ENCODE peak calls at places on chromosomes 2 and 18, in six cellular contexts. B, H, L, M, R and T are unnamed samples.
A peak's percentile ranks its signal among the peaks of the same experiment; 100 is the strongest.

GRCh38 chr18:37847544-37847943 is 281.9 kb upstream of the CELF4 start:
- DNase-seq in M (no peak), L (no peak), B (no peak), H (no peak), R (no peak), T (no peak)

GRCh38 chr2:25714740-25715139 is 41.4 kb upstream of the DTNB start:
- DNase-seq in B (no peak), L (no peak), R (no peak), H (peak; percentile 14), M (peak; percentile 20), T (no peak)

GRCh38 chr2:8277921-8278571 is 403.8 kb upstream of the ID2 start:
- DNase-seq in R (no peak), L (no peak), M (no peak), B (no peak), H (no peak), T (no peak)

GRCh38 chr2:3288455-3289163 is 89.0 kb downstream of the EIPR1 start:
- DNase-seq in L (peak; percentile 77), R (no peak), B (no peak), M (no peak), H (no peak), T (no peak)

GRCh38 chr18:78605255-78605654 is 374.4 kb upstream of the SALL3 start:
- DNase-seq in L (no peak), H (no peak), M (no peak), B (no peak), R (no peak), T (no peak)

GRCh38 chr2:52794611-52795010 is 973.0 kb upstream of the CHAC2 start:
- DNase-seq in M (no peak), R (no peak), H (no peak), L (no peak), B (no peak), T (no peak)

GRCh38 chr18:32019251-32019943 is 772 bp downstream of the RNF125 start:
- DNase-seq in M (peak; percentile 29), H (peak; percentile 21), L (no peak), B (peak; percentile 58), R (peak; percentile 60), T (no peak)

GRCh38 chr2:42754021-42754775 is 9.7 kb downstream of the OXER1 start:
- DNase-seq in B (peak; percentile 38), M (no peak), R (peak; percentile 59), L (peak; percentile 72), H (no peak), T (no peak)

GRCh38 chr2:157338013-157338412 is 12.4 kb upstream of the ERMN start:
- DNase-seq in R (no peak), M (no peak), L (no peak), H (no peak), B (no peak), T (no peak)

GRCh38 chr2:157334797-157335196 is 9.2 kb upstream of the ERMN start:
- DNase-seq in R (no peak), B (no peak), H (no peak), M (no peak), L (no peak), T (no peak)

GRCh38 chr2:157334335-157334734 is 8.7 kb upstream of the ERMN start:
- DNase-seq in B (no peak), H (no peak), L (no peak), M (no peak), R (no peak), T (no peak)

GRCh38 chr2:157333304-157334047 is 7.9 kb upstream of the ERMN start:
- DNase-seq in R (no peak), L (no peak), B (no peak), M (no peak), H (no peak), T (no peak)

GRCh38 chr2:157336137-157336721 is 10.6 kb upstream of the ERMN start:
- DNase-seq in L (peak; percentile 57), H (peak; percentile 57), M (peak; percentile 68), R (peak; percentile 29), B (peak; percentile 22), T (peak; percentile 6)
- TF ChIP-seq CTCF in L (peak; percentile 46), H (peak; percentile 74), M (peak; percentile 65), R (peak; percentile 49), B (peak; percentile 79), T (peak; percentile 67)

GRCh38 chr2:37573818-37574388 is 97.5 kb downstream of the CDC42EP3 start:
- DNase-seq in R (no peak), B (no peak), H (peak; percentile 45), M (peak; percentile 58), L (no peak), T (no peak)

GRCh38 chr2:37573406-37573805 is 98.0 kb downstream of the CDC42EP3 start:
- DNase-seq in R (no peak), B (peak; percentile 70), M (peak; percentile 73), L (no peak), H (peak; percentile 31), T (no peak)

GRCh38 chr2:37576831-37577230 is 94.6 kb downstream of the CDC42EP3 start:
- DNase-seq in R (no peak), M (peak; percentile 63), H (peak; percentile 62), L (no peak), B (peak; percentile 57), T (no peak)

GRCh38 chr2:37579314-37579713 is 92.1 kb downstream of the CDC42EP3 start:
- DNase-seq in L (no peak), R (no peak), H (no peak), B (no peak), M (no peak), T (no peak)

GRCh38 chr2:37575780-37576179 is 95.7 kb downstream of the CDC42EP3 start:
- DNase-seq in L (no peak), R (no peak), M (no peak), B (no peak), H (no peak), T (no peak)
- TF ChIP-seq CTCF in L (no peak), R (no peak), M (no peak), B (no peak), H (peak; percentile 12), T (no peak)

GRCh38 chr2:234745347-234745746 is 206.5 kb upstream of the SH3BP4 start:
- DNase-seq in R (no peak), M (no peak), H (no peak), L (no peak), B (no peak), T (no peak)
- TF ChIP-seq CTCF in R (no peak), M (no peak), H (peak; percentile 9), L (no peak), B (peak; percentile 8), T (no peak)

DNA sequence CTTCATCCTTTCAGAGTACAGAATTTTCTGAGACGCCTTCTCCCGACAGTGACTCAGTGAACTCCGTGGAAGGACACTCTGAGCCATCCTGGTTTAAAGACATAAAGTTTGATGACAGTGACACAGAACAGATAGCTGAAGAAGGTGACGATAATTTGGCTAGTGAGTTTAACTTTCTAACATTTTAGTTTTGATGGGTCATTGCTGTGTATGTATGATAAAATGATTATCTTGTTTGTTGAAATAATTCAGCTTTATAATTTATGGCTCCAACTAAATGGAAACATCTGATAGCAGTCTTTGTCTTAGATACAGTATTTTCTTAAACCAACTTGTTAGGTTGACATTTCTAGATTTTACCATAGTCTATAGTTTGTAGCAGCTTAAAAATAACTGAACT is 38.1 kb downstream of the PIKFYVE start:
- DNase-seq in H (no peak), M (no peak), R (no peak), L (no peak), B (no peak), T (no peak)
- TF ChIP-seq CTCF in H (no peak), M (no peak), R (no peak), L (no peak), B (no peak), T (no peak)

DNA sequence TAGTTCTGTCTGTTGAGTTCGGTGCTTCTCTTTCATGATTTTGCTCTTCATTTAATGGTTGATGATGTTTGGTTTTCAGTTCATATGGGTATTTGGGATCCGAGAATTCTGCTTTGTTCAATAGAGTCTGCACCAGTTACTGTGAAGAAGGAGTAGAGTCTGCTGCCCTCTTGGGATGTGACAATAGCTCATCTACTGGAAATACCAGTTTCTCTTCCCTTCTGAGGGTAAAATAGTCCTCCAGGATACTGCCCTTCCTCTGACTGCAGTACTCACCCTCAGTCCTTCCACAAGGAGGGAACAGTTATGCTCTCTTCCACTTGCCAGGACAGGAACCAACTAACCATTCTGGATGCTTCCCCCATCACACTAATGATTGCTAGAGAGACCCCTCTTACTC is 12.5 kb upstream of the TNFAIP6 start:
- DNase-seq in B (no peak), R (no peak), H (no peak), L (no peak), M (no peak), T (no peak)
- TF ChIP-seq CTCF in B (no peak), R (no peak), H (no peak), L (no peak), M (no peak), T (no peak)

DNA sequence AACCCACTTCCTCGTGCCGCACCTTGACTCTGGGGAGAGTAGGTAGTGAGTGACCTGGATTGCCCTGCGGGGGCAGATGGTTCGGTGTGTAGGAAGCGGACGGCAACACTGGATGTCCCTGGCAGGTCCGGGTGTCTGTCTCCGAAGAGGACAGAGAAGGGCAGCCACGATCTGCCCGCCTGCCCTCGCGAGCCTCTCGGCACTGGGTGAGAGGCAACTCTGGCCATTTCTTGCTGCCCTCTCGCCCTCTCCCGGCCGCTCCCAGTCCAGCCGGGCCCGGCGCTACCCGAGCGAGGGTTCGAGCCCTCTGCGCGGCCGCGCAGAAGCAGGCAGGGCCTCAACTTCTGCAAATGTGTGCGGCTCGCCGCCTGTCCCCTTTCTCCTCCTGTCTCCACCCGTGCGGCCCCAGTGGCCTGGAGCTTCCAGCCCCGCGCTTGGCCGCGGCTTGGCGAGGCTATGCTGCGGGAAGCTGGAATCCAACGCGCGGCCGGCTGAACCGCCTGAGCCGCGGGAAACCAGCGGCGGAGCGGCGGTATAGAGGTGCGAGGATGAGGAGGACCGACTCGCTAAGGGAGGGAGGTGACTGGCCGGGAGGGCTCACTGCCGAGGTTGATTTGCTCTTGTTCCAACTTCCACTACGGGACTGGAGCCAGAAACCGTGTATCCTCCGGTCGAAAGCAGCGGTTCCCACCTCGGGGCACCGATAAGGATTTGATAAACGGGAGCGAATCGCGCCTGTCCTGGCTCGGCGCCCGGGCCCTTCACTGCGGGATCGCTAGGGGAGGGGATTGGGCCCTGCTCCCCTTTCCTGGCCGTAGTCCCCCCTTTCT is 1.5 kb downstream of the EPAS1 start:
- DNase-seq in M (peak; percentile 64), R (peak; percentile 76), L (peak; percentile 78), H (peak; percentile 73), B (peak; percentile 39), T (no peak)
- TF ChIP-seq CTCF in M (peak; percentile 29), R (no peak), L (no peak), H (peak; percentile 20), B (peak; percentile 24), T (no peak)

DNA sequence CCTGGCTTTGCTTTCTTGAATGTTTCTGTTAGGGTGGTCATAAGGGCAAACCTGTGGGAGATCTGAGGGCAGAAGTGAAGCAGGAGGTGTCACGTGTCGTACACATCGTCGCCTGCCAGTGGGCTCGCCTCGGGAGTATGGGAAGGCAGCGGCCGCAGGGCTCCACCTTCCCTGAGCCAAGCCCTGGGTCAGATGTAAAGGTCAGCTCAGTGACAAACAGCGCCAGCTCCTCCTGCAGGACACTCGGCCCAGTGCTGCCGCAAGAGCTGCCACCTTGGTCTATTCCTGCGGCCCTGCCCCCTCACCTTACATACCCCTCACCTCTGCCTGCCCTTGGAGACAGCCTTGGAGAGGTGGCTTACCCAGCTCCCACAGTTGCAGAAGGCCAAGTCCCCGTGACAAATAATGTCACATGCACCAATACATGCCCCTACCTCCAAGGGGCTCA is 64.2 kb downstream of the PSMG2 start:
- DNase-seq in L (no peak), B (no peak), M (no peak), H (no peak), R (no peak), T (no peak)
- TF ChIP-seq CTCF in L (peak; percentile 19), B (no peak), M (no peak), H (no peak), R (no peak), T (no peak)

GRCh38 chr2:210515911-210516310 is 39.4 kb upstream of the LANCL1 start:
- DNase-seq in L (no peak), B (no peak), M (no peak), R (no peak), H (no peak), T (no peak)
- TF ChIP-seq CTCF in L (no peak), B (no peak), M (no peak), R (no peak), H (no peak), T (no peak)